ENCODE peak calls at places on chromosomes 1 and 21, in five cellular contexts. O is MM.1S, L is neural progenitor cell, M is PC-3, F is GM23338. R is an unnamed sample. For H3F3A, the result is how much of the 10 kb centered on the place peaks cover.

GRCh38 chr1:156618853-156619581 is at the start of gene HAPLN2:
- DNase-seq in O (no peak), M (peak), F (peak), L (peak), R (peak)

GRCh38 chr1:244154882-244155531 is 103.9 kb downstream of the ZBTB18 start:
- DNase-seq in F (peak), L (peak), O (no peak), M (no peak), R (no peak)

GRCh38 chr1:6004412-6005123 is 12.3 kb upstream of the NPHP4 start:
- DNase-seq in O (no peak), L (no peak), F (no peak), M (no peak), R (no peak)

GRCh38 chr1:117020526-117021156 is 19.1 kb downstream of the CD101 start:
- DNase-seq in O (no peak), L (no peak), F (no peak), M (no peak), R (no peak)

GRCh38 chr1:153677718-153678518 is 570 bp upstream of the NPR1 start:
- DNase-seq in F (peak), M (peak), O (peak), L (peak), R (peak)

GRCh38 chr1:246597340-246597739 is 31.1 kb downstream of the CNST start:
- DNase-seq in F (no peak), L (no peak), O (no peak), M (peak), R (peak)

GRCh38 chr1:229694053-229694693 is 68.1 kb downstream of the URB2 start:
- DNase-seq in L (peak), O (no peak), M (no peak), F (peak), R (peak)

GRCh38 chr1:116515702-116516101 is 55.1 kb downstream of the CD58 start:
- DNase-seq in L (no peak), M (no peak), O (no peak), F (no peak), R (no peak)

GRCh38 chr1:205443585-205444299 is 12.1 kb downstream of the BLACAT1 start:
- DNase-seq in M (no peak), L (no peak), O (no peak), F (no peak), R (no peak)

GRCh38 chr21:46154155-46154954 is 1.0 kb downstream of the FTCD start:
- DNase-seq in F (no peak), L (no peak), M (no peak), O (no peak), R (no peak)

GRCh38 chr21:46227811-46228344 is 696 bp downstream of the LSS start:
- DNase-seq in F (peak), O (peak), L (peak), M (no peak), R (peak)

GRCh38 chr1:100544791-100545190 is 6.9 kb downstream of the GPR88 start:
- DNase-seq in O (no peak), F (no peak), M (no peak), L (no peak), R (no peak)

GRCh38 chr1:168271636-168272035 is 9.0 kb upstream of the TBX19 start:
- DNase-seq in F (no peak), O (no peak), M (peak), L (no peak), R (no peak)

GRCh38 chr1:224632921-224633321 is 16.8 kb downstream of the CNIH3 start:
- DNase-seq in F (peak), L (peak), O (no peak), M (peak), R (peak)

GRCh38 chr1:53949023-53949611 is 3.0 kb downstream of the LRRC42 start:
- DNase-seq in M (peak), O (peak), L (peak), F (peak), R (peak)

GRCh38 chr1:43708006-43708412 is 673 bp downstream of the ST3GAL3 start:
- DNase-seq in F (peak), L (no peak), M (peak), O (no peak), R (peak)

GRCh38 chr1:52631759-52632331 is 1.1 kb upstream of the SHISAL2A start:
- DNase-seq in L (no peak), O (no peak), F (no peak), M (no peak), R (no peak)

GRCh38 chr1:173024543-173024942 is 26.2 kb downstream of the TNFSF18 start:
- DNase-seq in M (no peak), L (no peak), O (no peak), F (no peak), R (no peak)

GRCh38 chr1:156834322-156834721 is 17.7 kb upstream of the SH2D2A start:
- DNase-seq in M (no peak), F (no peak), O (no peak), L (no peak), R (no peak)

GRCh38 chr1:199821029-199821779 is 206.3 kb upstream of the NR5A2 start:
- DNase-seq in L (no peak), M (no peak), F (no peak), O (no peak), R (peak)

GRCh38 chr1:156801409-156802121 is 15.1 kb downstream of the SH2D2A start:
- DNase-seq in M (no peak), L (no peak), F (no peak), O (no peak), R (peak)

GRCh38 chr1:46220808-46221207 is 17.7 kb downstream of the LURAP1 start:
- DNase-seq in F (no peak), O (no peak), L (no peak), M (no peak), R (no peak)

GRCh38 chr1:40310983-40311642 is 6.0 kb downstream of the COL9A2 start:
- DNase-seq in L (no peak), F (peak), O (no peak), M (no peak), R (no peak)
- H3K4me2 ChIP-seq in L (no peak), F (no peak), O (no peak), M (no peak), R (no peak)

GRCh38 chr1:212607206-212607923 is 1.2 kb upstream of the ATF3 start:
- DNase-seq in O (peak), F (peak), L (peak), M (peak), R (no peak)
- TF ChIP-seq EZH2 in O (no peak), F (peak), L (peak), M (no peak), R (peak)

GRCh38 chr1:93698351-93699112 is 16.9 kb upstream of the BCAR3 start:
- DNase-seq in L (no peak), M (no peak), O (no peak), F (no peak), R (no peak)
- H3F3A ChIP-seq in L (under half), M (under half), O (under half), F (under half), R (under half)

GRCh38 chr1:169682077-169682476 is 29.3 kb downstream of the SELL start:
- DNase-seq in M (no peak), L (no peak), F (peak), O (no peak), R (peak)
- H3K4me2 ChIP-seq in M (no peak), L (no peak), F (no peak), O (no peak), R (no peak)

GRCh38 chr1:11850121-11850520 is 2.5 kb upstream of the NPPA start:
- DNase-seq in O (no peak), L (no peak), F (no peak), M (no peak), R (no peak)
- TF ChIP-seq EZH2 in O (no peak), L (no peak), F (no peak), M (no peak), R (no peak)

DNA sequence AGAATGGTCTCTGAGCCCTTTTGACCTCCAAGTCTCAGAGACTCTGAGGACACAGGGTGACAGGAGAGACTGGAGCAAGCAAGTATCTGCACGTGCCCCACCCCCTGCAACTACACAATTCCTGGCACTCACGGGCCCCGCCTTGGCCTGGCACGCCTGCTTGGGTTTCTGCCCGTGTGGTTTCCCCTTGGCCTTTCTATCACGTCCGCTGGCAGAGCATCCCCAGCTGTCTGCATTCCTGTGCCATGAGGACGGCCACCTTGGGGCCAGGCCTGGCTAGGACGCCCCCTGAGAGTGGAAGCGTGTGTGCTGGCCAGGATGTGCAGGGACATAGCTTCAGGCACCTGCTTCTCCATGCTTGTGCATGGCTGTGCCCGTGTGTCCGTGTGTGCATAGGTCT is 14.3 kb upstream of the EDN2 start:
- DNase-seq in L (no peak), F (peak), O (no peak), M (peak), R (peak)
- H3F3A ChIP-seq in L (under half), F (under half), O (under half), M (under half), R (under half)

GRCh38 chr1:25725482-25725881 is 74.5 kb upstream of the SELENON start:
- DNase-seq in O (no peak), M (no peak), L (no peak), F (peak), R (no peak)

GRCh38 chr1:25724201-25724600 is 75.8 kb upstream of the SELENON start:
- DNase-seq in O (no peak), M (no peak), L (no peak), F (no peak), R (no peak)

GRCh38 chr1:25720624-25721023 is 79.4 kb upstream of the SELENON start:
- DNase-seq in M (no peak), O (no peak), F (no peak), L (no peak), R (no peak)

GRCh38 chr1:25724986-25725385 is 75.0 kb upstream of the SELENON start:
- DNase-seq in F (peak), O (no peak), M (no peak), L (peak), R (no peak)

DNA sequence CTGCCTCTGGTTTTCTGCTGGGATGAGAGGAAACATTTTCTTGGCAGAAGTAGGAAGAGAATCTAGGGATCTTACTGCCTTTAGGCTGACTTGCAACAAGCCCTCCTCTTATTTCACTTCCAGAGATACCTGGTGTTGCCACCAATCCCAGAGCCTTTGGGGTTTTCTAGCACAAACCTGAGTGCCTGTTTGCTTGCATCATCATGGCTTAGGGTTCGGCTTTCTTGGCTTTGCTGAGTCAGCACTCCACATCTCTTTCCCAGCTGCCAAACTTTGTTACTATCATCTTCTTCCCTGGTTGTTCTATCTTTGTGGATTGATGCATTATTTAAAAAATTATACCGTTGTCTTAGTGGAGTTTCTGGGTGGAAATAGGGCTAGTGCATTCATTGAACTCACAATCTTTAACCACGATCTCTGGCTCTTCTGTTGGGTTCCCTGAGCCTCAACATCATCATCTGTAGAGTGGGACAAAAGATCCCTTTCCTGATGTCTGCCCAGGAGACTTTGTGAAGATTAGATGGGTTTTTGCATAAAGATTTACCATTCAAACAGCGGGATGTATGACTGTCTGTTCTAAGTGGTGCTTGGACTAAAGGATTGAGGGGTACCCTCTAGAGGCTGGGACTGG is 76.6 kb upstream of the SELENON start:
- DNase-seq in F (peak), O (no peak), M (no peak), L (no peak), R (no peak)
- H3K4me2 ChIP-seq in F (no peak), O (no peak), M (no peak), L (no peak), R (no peak)

GRCh38 chr1:150550222-150551048 is 1.2 kb downstream of the ADAMTSL4 start:
- DNase-seq in F (peak), O (peak), M (no peak), L (peak), R (peak)

GRCh38 chr1:150548324-150548631 is 930 bp upstream of the ADAMTSL4 start:
- DNase-seq in L (no peak), M (no peak), O (no peak), F (no peak), R (no peak)

GRCh38 chr1:150549496-150550221 is 451 bp downstream of the ADAMTSL4 start:
- DNase-seq in O (peak), M (no peak), F (peak), L (peak), R (peak)

GRCh38 chr1:150551049-150551783 is 2.0 kb downstream of the ADAMTSL4 start:
- DNase-seq in L (peak), M (no peak), F (no peak), O (peak), R (peak)

DNA sequence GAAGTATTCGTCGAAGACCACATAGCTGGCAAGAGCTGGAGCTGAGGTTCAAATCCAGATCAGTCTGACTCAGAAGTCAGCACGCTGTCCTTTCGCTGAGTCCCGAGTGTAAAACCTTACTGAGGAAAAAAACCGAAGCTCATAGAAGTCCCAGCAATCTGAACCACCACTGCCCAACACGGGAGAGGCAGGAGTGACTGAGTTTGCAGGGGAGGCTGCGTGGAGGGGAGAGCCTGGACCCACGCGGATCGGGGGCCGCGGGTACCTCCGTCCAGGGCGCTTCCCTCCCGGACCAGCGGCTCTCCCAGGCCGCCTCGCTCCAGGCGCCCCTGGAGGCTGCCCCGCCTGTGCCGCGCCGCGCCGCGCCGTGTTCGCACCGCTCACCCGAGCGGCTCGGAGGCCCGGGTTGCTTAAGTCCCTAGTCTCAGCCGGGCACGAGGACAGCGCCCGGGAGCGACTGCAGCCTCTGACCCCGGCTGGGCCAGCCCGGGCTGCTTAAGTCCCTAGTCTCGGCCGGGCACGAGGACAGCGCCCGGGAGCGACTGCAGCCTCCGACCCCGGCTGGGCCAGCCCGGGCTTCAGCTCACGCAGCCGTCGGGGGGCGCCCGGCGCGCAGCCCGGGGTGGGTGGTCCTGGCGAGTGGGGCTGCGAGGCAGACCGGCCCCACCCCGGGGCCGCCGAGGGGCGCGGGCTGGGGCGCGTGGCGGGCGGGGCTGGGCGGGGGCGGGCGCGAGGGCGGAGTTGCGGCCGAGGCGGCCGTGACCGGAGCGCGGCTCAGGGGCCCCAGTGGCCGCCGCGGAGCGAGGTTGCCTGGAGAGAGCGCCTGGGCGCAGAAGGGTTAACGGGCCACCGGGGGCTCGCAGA is at the start of gene ADAMTSL4:
- DNase-seq in L (peak), O (peak), M (peak), F (peak), R (peak)
- TF ChIP-seq EZH2 in L (peak), O (no peak), M (no peak), F (peak), R (no peak)

GRCh38 chr21:37800496-37801061 is 115.7 kb downstream of the KCNJ6 start:
- DNase-seq in F (no peak), L (no peak), O (no peak), M (no peak), R (no peak)

GRCh38 chr21:37799193-37800121 is 116.8 kb downstream of the KCNJ6 start:
- DNase-seq in F (no peak), M (no peak), L (no peak), O (no peak), R (no peak)

GRCh38 chr21:37800122-37800455 is 116.2 kb downstream of the KCNJ6 start:
- DNase-seq in M (no peak), L (no peak), O (no peak), F (no peak), R (peak)

GRCh38 chr21:37796011-37796410 is 120.2 kb downstream of the KCNJ6 start:
- DNase-seq in M (peak), F (no peak), O (no peak), L (no peak), R (no peak)

DNA sequence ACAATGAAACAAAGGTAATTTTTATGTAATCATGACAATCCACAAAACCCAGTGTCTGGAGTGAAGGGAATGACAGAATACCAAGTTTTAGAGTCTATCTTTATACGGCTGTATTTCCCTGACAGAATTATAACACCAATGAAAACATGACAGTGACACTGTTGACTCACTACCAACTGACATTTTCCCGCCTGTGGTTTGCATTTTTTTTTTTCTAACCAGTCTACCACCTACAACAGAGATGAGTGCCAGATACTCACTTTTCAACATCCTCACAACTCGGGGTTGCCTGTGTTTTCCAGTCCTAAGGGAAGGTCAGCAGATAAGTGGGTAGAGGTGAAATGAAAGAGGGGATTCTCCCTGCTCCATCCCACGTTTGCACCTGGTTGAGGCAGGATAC is 118.9 kb downstream of the KCNJ6 start:
- DNase-seq in F (no peak), L (no peak), O (no peak), M (no peak), R (no peak)
- H3F3A ChIP-seq in F (under half), L (under half), O (under half), M (under half), R (under half)

GRCh38 chr1:27574871-27575831 is 28.8 kb downstream of the AHDC1 start:
- DNase-seq in F (peak), L (peak), O (no peak), M (peak), R (peak)

GRCh38 chr1:27572019-27572678 is 31.8 kb downstream of the AHDC1 start:
- DNase-seq in F (peak), O (no peak), M (no peak), L (peak), R (no peak)

GRCh38 chr1:27575861-27576331 is 28.0 kb downstream of the AHDC1 start:
- DNase-seq in M (peak), L (peak), O (peak), F (peak), R (peak)

GRCh38 chr1:27572679-27573426 is 31.1 kb downstream of the AHDC1 start:
- DNase-seq in M (no peak), L (peak), F (no peak), O (no peak), R (peak)

DNA sequence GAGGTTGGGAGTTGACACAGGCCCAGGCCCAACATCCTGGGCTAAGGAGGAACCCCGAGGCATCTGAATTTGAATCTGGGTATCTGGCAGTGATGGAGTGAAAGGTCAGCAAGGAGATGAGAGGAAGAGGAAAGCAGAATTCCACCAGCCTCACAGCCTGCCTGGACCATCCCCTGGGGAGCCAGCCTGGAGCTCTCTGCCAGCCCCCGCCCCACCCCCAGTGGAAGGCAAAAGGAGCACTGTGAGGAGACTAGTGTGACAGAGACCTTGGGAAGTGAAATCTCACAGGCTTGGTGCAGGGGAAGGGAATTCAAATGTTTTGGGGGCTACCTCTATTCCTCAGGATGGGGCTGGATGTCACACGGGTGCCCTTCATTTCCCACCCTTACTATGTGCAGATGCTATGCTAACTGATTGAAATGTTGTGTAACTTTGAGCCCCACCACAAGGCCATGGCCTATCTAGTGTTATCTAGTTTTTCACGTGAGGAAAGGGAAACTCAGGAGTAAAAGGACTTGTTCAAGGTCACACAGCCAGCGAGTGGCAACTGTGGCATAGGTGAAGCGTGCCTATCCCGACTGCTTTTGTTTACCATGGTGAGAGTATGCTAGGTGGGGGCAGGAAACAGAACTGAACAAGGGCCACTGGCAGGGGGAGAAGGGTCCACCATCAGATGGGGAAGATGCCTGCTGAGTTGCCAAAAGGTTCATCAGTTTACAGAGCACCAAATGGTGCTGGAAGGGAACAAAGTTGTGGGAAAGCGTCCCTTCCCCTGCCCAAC is 29.8 kb downstream of the AHDC1 start:
- DNase-seq in M (no peak), F (no peak), O (no peak), L (no peak), R (no peak)
- H3K4me2 ChIP-seq in M (no peak), F (peak), O (no peak), L (peak), R (no peak)

R was measured in GM23248.